ENCODE peak calls at places on chromosome 11, in ten cellular contexts. One of them, this sample, is unnamed.
A peak's percentile ranks its signal among the peaks of the same experiment; 100 is the strongest.

GRCh38 chr11:126413843-126414405 is 58.4 kb downstream of the ST3GAL4 start:
- DNase-seq in WTC11: no peak
- DNase-seq in cardiac fibroblast: no peak
- DNase-seq in Peyer's patch: no peak
- DNase-seq in PC-9: no peak
- DNase-seq in B cell: no peak
- DNase-seq in brain microvascular endothelial cell: no peak
- DNase-seq in AG04449: no peak
- DNase-seq in AG04450: no peak
- DNase-seq in BE2C: no peak
- DNase-seq in this sample: no peak

GRCh38 chr11:44804449-44805151 is 77.8 kb downstream of the TSPAN18 start:
- DNase-seq in WTC11: no peak
- DNase-seq in cardiac fibroblast: no peak
- DNase-seq in Peyer's patch: peak; percentile 28
- DNase-seq in PC-9: no peak
- DNase-seq in B cell: no peak
- DNase-seq in brain microvascular endothelial cell: no peak
- DNase-seq in AG04449: no peak
- DNase-seq in AG04450: no peak
- DNase-seq in BE2C: no peak
- DNase-seq in this sample: no peak

GRCh38 chr11:113481672-113482071 is 6.5 kb upstream of the DRD2 start:
- DNase-seq in WTC11: no peak
- DNase-seq in cardiac fibroblast: no peak
- DNase-seq in Peyer's patch: no peak
- DNase-seq in PC-9: no peak
- DNase-seq in B cell: no peak
- DNase-seq in brain microvascular endothelial cell: no peak
- DNase-seq in AG04449: no peak
- DNase-seq in AG04450: no peak
- DNase-seq in BE2C: no peak
- DNase-seq in this sample: no peak

GRCh38 chr11:106077609-106078517 is at the start of gene AASDHPPT:
- DNase-seq in WTC11: no peak
- DNase-seq in cardiac fibroblast: peak; percentile 36
- DNase-seq in Peyer's patch: no peak
- DNase-seq in PC-9: peak; percentile 34
- DNase-seq in B cell: no peak
- DNase-seq in brain microvascular endothelial cell: peak; percentile 29
- DNase-seq in AG04449: no peak
- DNase-seq in AG04450: no peak
- DNase-seq in BE2C: peak; percentile 37
- DNase-seq in this sample: no peak

GRCh38 chr11:67266424-67267187 is at the start of gene GRK2:
- DNase-seq in WTC11: no peak
- DNase-seq in cardiac fibroblast: peak; percentile 58
- DNase-seq in Peyer's patch: peak; percentile 71
- DNase-seq in PC-9: no peak
- DNase-seq in B cell: peak; percentile 82
- DNase-seq in brain microvascular endothelial cell: no peak
- DNase-seq in AG04449: no peak
- DNase-seq in AG04450: no peak
- DNase-seq in BE2C: peak; percentile 58
- DNase-seq in this sample: no peak

GRCh38 chr11:11435673-11436072 is 82.6 kb upstream of the CSNK2A3 start:
- DNase-seq in WTC11: no peak
- DNase-seq in cardiac fibroblast: no peak
- DNase-seq in Peyer's patch: no peak
- DNase-seq in PC-9: no peak
- DNase-seq in B cell: no peak
- DNase-seq in brain microvascular endothelial cell: no peak
- DNase-seq in AG04449: no peak
- DNase-seq in AG04450: no peak
- DNase-seq in BE2C: no peak
- DNase-seq in this sample: no peak

GRCh38 chr11:131744847-131745246 is 374.4 kb downstream of the NTM start:
- DNase-seq in WTC11: no peak
- DNase-seq in cardiac fibroblast: peak; percentile 35
- DNase-seq in Peyer's patch: no peak
- DNase-seq in PC-9: no peak
- DNase-seq in B cell: no peak
- DNase-seq in brain microvascular endothelial cell: peak; percentile 95
- DNase-seq in AG04449: no peak
- DNase-seq in AG04450: peak; percentile 75
- DNase-seq in BE2C: no peak
- DNase-seq in this sample: no peak

GRCh38 chr11:83682645-83682973 is 396.4 kb upstream of the CCDC90B start:
- DNase-seq in WTC11: no peak
- DNase-seq in cardiac fibroblast: no peak
- DNase-seq in Peyer's patch: no peak
- DNase-seq in PC-9: no peak
- DNase-seq in B cell: peak; percentile 3
- DNase-seq in brain microvascular endothelial cell: no peak
- DNase-seq in AG04449: no peak
- DNase-seq in AG04450: no peak
- DNase-seq in BE2C: no peak
- DNase-seq in this sample: peak; percentile 10

GRCh38 chr11:108891143-108891542 is 226.3 kb downstream of the DDX10 start:
- DNase-seq in WTC11: no peak
- DNase-seq in cardiac fibroblast: no peak
- DNase-seq in Peyer's patch: no peak
- DNase-seq in PC-9: no peak
- DNase-seq in B cell: no peak
- DNase-seq in brain microvascular endothelial cell: no peak
- DNase-seq in AG04449: no peak
- DNase-seq in AG04450: no peak
- DNase-seq in BE2C: no peak
- DNase-seq in this sample: no peak

GRCh38 chr11:8092587-8093424 is 11.8 kb downstream of the TUB start:
- DNase-seq in WTC11: peak; percentile 70
- DNase-seq in cardiac fibroblast: peak; percentile 77
- DNase-seq in Peyer's patch: no peak
- DNase-seq in PC-9: no peak
- DNase-seq in B cell: no peak
- DNase-seq in brain microvascular endothelial cell: peak; percentile 72
- DNase-seq in AG04449: no peak
- DNase-seq in AG04450: no peak
- DNase-seq in BE2C: peak; percentile 72
- DNase-seq in this sample: peak; percentile 26

GRCh38 chr11:73507086-73507485 is 90.8 kb downstream of the FAM168A start:
- DNase-seq in WTC11: no peak
- DNase-seq in cardiac fibroblast: no peak
- DNase-seq in Peyer's patch: no peak
- DNase-seq in PC-9: no peak
- DNase-seq in B cell: no peak
- DNase-seq in brain microvascular endothelial cell: no peak
- DNase-seq in AG04449: no peak
- DNase-seq in AG04450: no peak
- DNase-seq in BE2C: no peak
- DNase-seq in this sample: no peak

GRCh38 chr11:93903989-93904388 is 53.6 kb upstream of the VSTM5 start:
- DNase-seq in WTC11: no peak
- DNase-seq in cardiac fibroblast: no peak
- DNase-seq in Peyer's patch: no peak
- DNase-seq in PC-9: no peak
- DNase-seq in B cell: no peak
- DNase-seq in brain microvascular endothelial cell: no peak
- DNase-seq in AG04449: no peak
- DNase-seq in AG04450: no peak
- DNase-seq in BE2C: no peak
- DNase-seq in this sample: no peak

GRCh38 chr11:59766542-59766941 is 11.4 kb downstream of the STX3 start:
- DNase-seq in WTC11: no peak
- DNase-seq in cardiac fibroblast: no peak
- DNase-seq in Peyer's patch: no peak
- DNase-seq in PC-9: no peak
- DNase-seq in B cell: no peak
- DNase-seq in brain microvascular endothelial cell: no peak
- DNase-seq in AG04449: no peak
- DNase-seq in AG04450: no peak
- DNase-seq in BE2C: no peak
- DNase-seq in this sample: no peak

GRCh38 chr11:68032003-68032402 is 1.5 kb downstream of the NDUFS8 start:
- DNase-seq in WTC11: no peak
- DNase-seq in cardiac fibroblast: no peak
- DNase-seq in Peyer's patch: no peak
- DNase-seq in PC-9: no peak
- DNase-seq in B cell: no peak
- DNase-seq in brain microvascular endothelial cell: no peak
- DNase-seq in AG04449: no peak
- DNase-seq in AG04450: no peak
- DNase-seq in BE2C: no peak
- DNase-seq in this sample: no peak

GRCh38 chr11:44563716-44564115 is 1.7 kb upstream of the CD82 start:
- DNase-seq in WTC11: no peak
- DNase-seq in cardiac fibroblast: peak; percentile 46
- DNase-seq in Peyer's patch: no peak
- DNase-seq in PC-9: no peak
- DNase-seq in B cell: no peak
- DNase-seq in brain microvascular endothelial cell: peak; percentile 70
- DNase-seq in AG04449: peak; percentile 69
- DNase-seq in AG04450: peak; percentile 54
- DNase-seq in BE2C: no peak
- DNase-seq in this sample: no peak

GRCh38 chr11:8328848-8329330 is 65.2 kb upstream of the LMO1 start:
- DNase-seq in WTC11: peak; percentile 91
- DNase-seq in cardiac fibroblast: peak; percentile 69
- DNase-seq in Peyer's patch: peak; percentile 76
- DNase-seq in PC-9: peak; percentile 86
- DNase-seq in B cell: peak; percentile 74
- DNase-seq in brain microvascular endothelial cell: peak; percentile 78
- DNase-seq in AG04449: peak; percentile 12
- DNase-seq in AG04450: peak; percentile 10
- DNase-seq in BE2C: peak; percentile 85
- DNase-seq in this sample: peak; percentile 15

GRCh38 chr11:45209904-45210699 is 63.7 kb downstream of the PRDM11 start:
- DNase-seq in WTC11: peak; percentile 72
- DNase-seq in cardiac fibroblast: peak; percentile 92
- DNase-seq in Peyer's patch: peak; percentile 64
- DNase-seq in PC-9: no peak
- DNase-seq in B cell: no peak
- DNase-seq in brain microvascular endothelial cell: peak; percentile 33
- DNase-seq in AG04449: no peak
- DNase-seq in AG04450: no peak
- DNase-seq in BE2C: peak; percentile 12
- DNase-seq in this sample: no peak

GRCh38 chr11:102305352-102306047 is 11.8 kb upstream of the BIRC3 start:
- DNase-seq in WTC11: no peak
- DNase-seq in cardiac fibroblast: no peak
- DNase-seq in Peyer's patch: no peak
- DNase-seq in PC-9: no peak
- DNase-seq in B cell: no peak
- DNase-seq in brain microvascular endothelial cell: no peak
- DNase-seq in AG04449: no peak
- DNase-seq in AG04450: no peak
- DNase-seq in BE2C: no peak
- DNase-seq in this sample: no peak
- TF ChIP-seq CTCF in WTC11: no peak
- TF ChIP-seq CTCF in cardiac fibroblast: no peak
- TF ChIP-seq CTCF in Peyer's patch: no peak
- TF ChIP-seq CTCF in PC-9: no peak
- TF ChIP-seq CTCF in B cell: no peak
- TF ChIP-seq CTCF in brain microvascular endothelial cell: no peak
- TF ChIP-seq CTCF in AG04449: no peak
- TF ChIP-seq CTCF in AG04450: no peak
- TF ChIP-seq CTCF in BE2C: no peak
- TF ChIP-seq CTCF in this sample: no peak

DNA sequence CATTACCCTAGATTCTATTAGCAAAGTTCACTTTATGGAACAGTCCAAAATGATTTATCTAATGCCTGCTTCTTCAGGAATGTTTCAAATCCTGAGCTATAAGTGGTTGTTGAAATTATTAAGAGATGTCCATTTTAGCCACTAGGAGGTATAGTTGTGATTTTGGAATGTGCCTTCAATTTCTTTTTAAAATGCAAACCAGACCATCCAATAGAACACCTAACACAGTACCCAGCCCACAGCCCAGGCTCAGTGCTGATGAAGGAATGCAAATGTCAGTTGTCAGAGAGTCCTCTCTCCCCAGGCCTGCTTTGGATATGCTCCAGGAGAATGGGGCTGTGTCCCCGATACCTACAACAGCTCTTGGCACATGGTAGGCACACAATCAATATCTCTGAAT is 85.8 kb upstream of the E2F8 start:
- DNase-seq in WTC11: no peak
- DNase-seq in cardiac fibroblast: peak; percentile 66
- DNase-seq in Peyer's patch: no peak
- DNase-seq in PC-9: peak; percentile 59
- DNase-seq in B cell: no peak
- DNase-seq in brain microvascular endothelial cell: no peak
- DNase-seq in AG04449: no peak
- DNase-seq in AG04450: no peak
- DNase-seq in BE2C: no peak
- DNase-seq in this sample: no peak
- TF ChIP-seq CTCF in WTC11: no peak
- TF ChIP-seq CTCF in cardiac fibroblast: peak; percentile 43
- TF ChIP-seq CTCF in Peyer's patch: no peak
- TF ChIP-seq CTCF in PC-9: peak; percentile 69
- TF ChIP-seq CTCF in B cell: no peak
- TF ChIP-seq CTCF in brain microvascular endothelial cell: peak; percentile 19
- TF ChIP-seq CTCF in AG04449: no peak
- TF ChIP-seq CTCF in AG04450: peak; percentile 54
- TF ChIP-seq CTCF in BE2C: no peak
- TF ChIP-seq CTCF in this sample: peak; percentile 22

DNA sequence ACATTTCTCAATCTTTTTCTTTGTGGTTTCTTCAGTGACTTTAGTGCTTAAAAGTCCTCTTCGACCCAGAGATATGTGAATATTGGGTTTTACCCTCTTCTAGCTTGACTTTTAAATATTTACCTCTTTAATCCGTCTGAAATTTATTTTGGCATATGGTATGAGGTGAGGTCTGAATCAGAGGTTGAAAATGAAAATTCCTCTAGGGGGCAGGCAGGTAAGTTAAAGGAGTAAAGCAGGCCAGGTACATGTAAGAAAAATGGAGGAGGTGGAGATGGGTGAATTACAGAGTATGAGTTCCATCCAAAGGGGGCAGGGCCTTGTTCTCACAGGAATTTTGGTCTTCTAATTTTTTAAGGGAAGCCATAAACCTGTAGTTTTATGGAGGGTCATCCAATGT is 263.8 kb upstream of the NARS2 start:
- DNase-seq in WTC11: no peak
- DNase-seq in cardiac fibroblast: no peak
- DNase-seq in Peyer's patch: no peak
- DNase-seq in PC-9: no peak
- DNase-seq in B cell: no peak
- DNase-seq in brain microvascular endothelial cell: no peak
- DNase-seq in AG04449: no peak
- DNase-seq in AG04450: no peak
- DNase-seq in BE2C: no peak
- DNase-seq in this sample: no peak
- TF ChIP-seq CTCF in WTC11: no peak
- TF ChIP-seq CTCF in cardiac fibroblast: no peak
- TF ChIP-seq CTCF in Peyer's patch: no peak
- TF ChIP-seq CTCF in PC-9: no peak
- TF ChIP-seq CTCF in B cell: no peak
- TF ChIP-seq CTCF in brain microvascular endothelial cell: no peak
- TF ChIP-seq CTCF in AG04449: no peak
- TF ChIP-seq CTCF in AG04450: no peak
- TF ChIP-seq CTCF in BE2C: peak; percentile 28
- TF ChIP-seq CTCF in this sample: peak; percentile 3

GRCh38 chr11:76237914-76238313 is 31.6 kb upstream of the WNT11 start:
- DNase-seq in WTC11: no peak
- DNase-seq in cardiac fibroblast: no peak
- DNase-seq in Peyer's patch: no peak
- DNase-seq in PC-9: no peak
- DNase-seq in B cell: no peak
- DNase-seq in brain microvascular endothelial cell: no peak
- DNase-seq in AG04449: no peak
- DNase-seq in AG04450: no peak
- DNase-seq in BE2C: peak; percentile 45
- DNase-seq in this sample: no peak
- TF ChIP-seq CTCF in WTC11: no peak
- TF ChIP-seq CTCF in cardiac fibroblast: no peak
- TF ChIP-seq CTCF in Peyer's patch: no peak
- TF ChIP-seq CTCF in PC-9: no peak
- TF ChIP-seq CTCF in B cell: no peak
- TF ChIP-seq CTCF in brain microvascular endothelial cell: peak; percentile 37
- TF ChIP-seq CTCF in AG04449: no peak
- TF ChIP-seq CTCF in AG04450: peak; percentile 14
- TF ChIP-seq CTCF in BE2C: peak; percentile 48
- TF ChIP-seq CTCF in this sample: no peak